ENCODE peak calls at places on chromosomes 6 and 20, in five cellular contexts. One of them, this sample, is unnamed.

GRCh38 chr20:14712302-14712739 is 374.9 kb upstream of the FLRT3 start:
- DNase-seq in gastrocnemius medialis: no peak
- DNase-seq in adrenal gland: no peak
- DNase-seq in esophagus squamous epithelium: no peak
- DNase-seq in prostate gland: peak
- DNase-seq in this sample: no peak

GRCh38 chr6:79203753-79204253 is 30.7 kb downstream of the HMGN3 start:
- DNase-seq in gastrocnemius medialis: no peak
- DNase-seq in adrenal gland: no peak
- DNase-seq in esophagus squamous epithelium: no peak
- DNase-seq in prostate gland: no peak
- DNase-seq in this sample: no peak

GRCh38 chr6:7178280-7178679 is 70.5 kb downstream of the RREB1 start:
- DNase-seq in gastrocnemius medialis: no peak
- DNase-seq in adrenal gland: no peak
- DNase-seq in esophagus squamous epithelium: no peak
- DNase-seq in prostate gland: no peak
- DNase-seq in this sample: no peak

GRCh38 chr6:12103158-12103557 is 91.0 kb downstream of the HIVEP1 start:
- DNase-seq in gastrocnemius medialis: no peak
- DNase-seq in adrenal gland: no peak
- DNase-seq in esophagus squamous epithelium: no peak
- DNase-seq in prostate gland: no peak
- DNase-seq in this sample: no peak

GRCh38 chr6:36730424-36731380 is 33.1 kb downstream of the RAB44 start:
- DNase-seq in gastrocnemius medialis: no peak
- DNase-seq in adrenal gland: no peak
- DNase-seq in esophagus squamous epithelium: no peak
- DNase-seq in prostate gland: no peak
- DNase-seq in this sample: no peak

GRCh38 chr6:144434308-144434990 is 149.3 kb downstream of the UTRN start:
- DNase-seq in gastrocnemius medialis: no peak
- DNase-seq in adrenal gland: peak
- DNase-seq in esophagus squamous epithelium: no peak
- DNase-seq in prostate gland: no peak
- DNase-seq in this sample: no peak

GRCh38 chr20:58235010-58235409 is 6.6 kb upstream of the ANKRD60 start:
- DNase-seq in gastrocnemius medialis: no peak
- DNase-seq in adrenal gland: peak
- DNase-seq in esophagus squamous epithelium: no peak
- DNase-seq in prostate gland: no peak
- DNase-seq in this sample: no peak

GRCh38 chr6:13472976-13473645 is 14.3 kb downstream of the GFOD1 start:
- DNase-seq in gastrocnemius medialis: no peak
- DNase-seq in adrenal gland: no peak
- DNase-seq in esophagus squamous epithelium: no peak
- DNase-seq in prostate gland: no peak
- DNase-seq in this sample: no peak

GRCh38 chr6:7111095-7111690 is 3.4 kb downstream of the RREB1 start:
- DNase-seq in gastrocnemius medialis: no peak
- DNase-seq in adrenal gland: no peak
- DNase-seq in esophagus squamous epithelium: no peak
- DNase-seq in prostate gland: no peak
- DNase-seq in this sample: no peak

GRCh38 chr20:58840816-58841538 is 9.7 kb downstream of the GNAS-AS1 start:
- DNase-seq in gastrocnemius medialis: no peak
- DNase-seq in adrenal gland: no peak
- DNase-seq in esophagus squamous epithelium: no peak
- DNase-seq in prostate gland: no peak
- DNase-seq in this sample: no peak

GRCh38 chr6:36829919-36830544 is 9.2 kb downstream of the CPNE5 start:
- DNase-seq in gastrocnemius medialis: peak
- DNase-seq in adrenal gland: peak
- DNase-seq in esophagus squamous epithelium: no peak
- DNase-seq in prostate gland: peak
- DNase-seq in this sample: peak

GRCh38 chr20:13644010-13644409 is 5.3 kb upstream of the TASP1 start:
- DNase-seq in gastrocnemius medialis: no peak
- DNase-seq in adrenal gland: no peak
- DNase-seq in esophagus squamous epithelium: no peak
- DNase-seq in prostate gland: no peak
- DNase-seq in this sample: no peak

GRCh38 chr6:51472745-51473483 is 614.5 kb downstream of the PKHD1 start:
- DNase-seq in gastrocnemius medialis: no peak
- DNase-seq in adrenal gland: no peak
- DNase-seq in esophagus squamous epithelium: no peak
- DNase-seq in prostate gland: peak
- DNase-seq in this sample: no peak

GRCh38 chr6:109397020-109397419 is 14.8 kb upstream of the CD164 start:
- DNase-seq in gastrocnemius medialis: no peak
- DNase-seq in adrenal gland: no peak
- DNase-seq in esophagus squamous epithelium: no peak
- DNase-seq in prostate gland: no peak
- DNase-seq in this sample: no peak

GRCh38 chr6:55758156-55758942 is 117.0 kb downstream of the BMP5 start:
- DNase-seq in gastrocnemius medialis: peak
- DNase-seq in adrenal gland: no peak
- DNase-seq in esophagus squamous epithelium: no peak
- DNase-seq in prostate gland: no peak
- DNase-seq in this sample: no peak

GRCh38 chr6:45422541-45423110 is 44.9 kb upstream of the SUPT3H start:
- DNase-seq in gastrocnemius medialis: no peak
- DNase-seq in adrenal gland: peak
- DNase-seq in esophagus squamous epithelium: no peak
- DNase-seq in prostate gland: peak
- DNase-seq in this sample: no peak

GRCh38 chr20:17036546-17036945 is 190.3 kb upstream of the PCSK2 start:
- DNase-seq in gastrocnemius medialis: no peak
- DNase-seq in adrenal gland: no peak
- DNase-seq in esophagus squamous epithelium: no peak
- DNase-seq in prostate gland: no peak
- DNase-seq in this sample: no peak

GRCh38 chr6:25405442-25405841 is 126.3 kb downstream of the CARMIL1 start:
- DNase-seq in gastrocnemius medialis: no peak
- DNase-seq in adrenal gland: no peak
- DNase-seq in esophagus squamous epithelium: no peak
- DNase-seq in prostate gland: no peak
- DNase-seq in this sample: no peak

GRCh38 chr6:52995913-52996685 is 1.0 kb upstream of the GSTA4 start:
- DNase-seq in gastrocnemius medialis: peak
- DNase-seq in adrenal gland: peak
- DNase-seq in esophagus squamous epithelium: no peak
- DNase-seq in prostate gland: peak
- DNase-seq in this sample: no peak

GRCh38 chr6:96787846-96788580 is 49.3 kb downstream of the GPR63 start:
- DNase-seq in gastrocnemius medialis: no peak
- DNase-seq in adrenal gland: no peak
- DNase-seq in esophagus squamous epithelium: no peak
- DNase-seq in prostate gland: no peak
- DNase-seq in this sample: no peak

GRCh38 chr6:41161380-41161779 is 1.5 kb downstream of the TREM2 start:
- DNase-seq in gastrocnemius medialis: no peak
- DNase-seq in adrenal gland: no peak
- DNase-seq in esophagus squamous epithelium: no peak
- DNase-seq in prostate gland: no peak
- DNase-seq in this sample: no peak

GRCh38 chr6:20763311-20763710 is 229.1 kb downstream of the CDKAL1 start:
- DNase-seq in gastrocnemius medialis: no peak
- DNase-seq in adrenal gland: no peak
- DNase-seq in esophagus squamous epithelium: no peak
- DNase-seq in prostate gland: no peak
- DNase-seq in this sample: no peak

GRCh38 chr20:26279224-26279623 is 582.6 kb upstream of the ZNF337 start:
- DNase-seq in gastrocnemius medialis: no peak
- DNase-seq in adrenal gland: no peak
- DNase-seq in esophagus squamous epithelium: no peak
- DNase-seq in prostate gland: no peak
- DNase-seq in this sample: no peak

GRCh38 chr6:157235600-157236039 is 87.7 kb downstream of the TMEM242 start:
- DNase-seq in gastrocnemius medialis: peak
- DNase-seq in adrenal gland: peak
- DNase-seq in esophagus squamous epithelium: no peak
- DNase-seq in prostate gland: no peak
- DNase-seq in this sample: peak

GRCh38 chr6:89148016-89148750 is 2.3 kb downstream of the PM20D2 start:
- DNase-seq in gastrocnemius medialis: no peak
- DNase-seq in adrenal gland: no peak
- DNase-seq in esophagus squamous epithelium: no peak
- DNase-seq in prostate gland: no peak
- DNase-seq in this sample: no peak

GRCh38 chr6:4023240-4023639 is 55.7 kb downstream of the FAM217A start:
- DNase-seq in gastrocnemius medialis: no peak
- DNase-seq in adrenal gland: no peak
- DNase-seq in esophagus squamous epithelium: no peak
- DNase-seq in prostate gland: no peak
- DNase-seq in this sample: no peak
- H3K4me3 ChIP-seq in gastrocnemius medialis: peak
- H3K4me3 ChIP-seq in adrenal gland: no peak
- H3K4me3 ChIP-seq in esophagus squamous epithelium: peak
- H3K4me3 ChIP-seq in prostate gland: no peak
- H3K4me3 ChIP-seq in this sample: no peak

DNA sequence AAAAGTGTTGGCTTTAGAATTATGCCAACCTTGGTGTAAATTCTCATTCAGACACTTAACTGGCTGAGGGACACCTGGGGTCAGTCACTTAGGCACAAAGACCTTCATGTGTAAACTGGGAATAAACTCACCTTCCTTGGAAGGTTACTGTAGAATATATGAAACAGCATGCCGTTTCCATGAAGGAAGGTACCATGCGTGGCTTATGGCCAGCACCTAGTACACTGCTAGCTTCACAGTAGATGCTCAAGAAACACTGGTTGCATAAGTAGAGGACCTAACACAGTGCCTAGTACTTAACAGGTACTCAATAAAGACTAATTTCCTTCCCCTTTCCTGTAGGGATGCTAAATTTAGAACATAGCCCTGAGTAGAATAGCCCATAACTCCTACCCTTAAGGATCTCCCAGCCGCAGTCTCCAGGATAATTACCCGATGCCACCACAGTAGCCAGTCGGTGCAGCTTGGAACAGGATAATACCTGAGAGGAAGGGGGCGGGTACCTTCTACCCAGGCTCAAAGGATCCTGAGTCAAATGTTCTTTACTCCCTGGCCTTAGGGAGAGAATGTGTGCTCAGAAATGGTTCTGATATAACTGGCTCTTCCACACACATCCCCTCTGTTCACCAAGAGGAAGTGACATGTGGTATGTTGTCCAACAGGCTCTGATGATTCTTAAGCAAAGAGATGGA is 3.6 kb downstream of the BCL2L1 start:
- DNase-seq in gastrocnemius medialis: no peak
- DNase-seq in adrenal gland: no peak
- DNase-seq in esophagus squamous epithelium: no peak
- DNase-seq in prostate gland: peak
- DNase-seq in this sample: no peak
- TF ChIP-seq POLR2A in gastrocnemius medialis: no peak
- TF ChIP-seq POLR2A in adrenal gland: no peak
- TF ChIP-seq POLR2A in esophagus squamous epithelium: peak
- TF ChIP-seq POLR2A in prostate gland: peak
- TF ChIP-seq POLR2A in this sample: peak

DNA sequence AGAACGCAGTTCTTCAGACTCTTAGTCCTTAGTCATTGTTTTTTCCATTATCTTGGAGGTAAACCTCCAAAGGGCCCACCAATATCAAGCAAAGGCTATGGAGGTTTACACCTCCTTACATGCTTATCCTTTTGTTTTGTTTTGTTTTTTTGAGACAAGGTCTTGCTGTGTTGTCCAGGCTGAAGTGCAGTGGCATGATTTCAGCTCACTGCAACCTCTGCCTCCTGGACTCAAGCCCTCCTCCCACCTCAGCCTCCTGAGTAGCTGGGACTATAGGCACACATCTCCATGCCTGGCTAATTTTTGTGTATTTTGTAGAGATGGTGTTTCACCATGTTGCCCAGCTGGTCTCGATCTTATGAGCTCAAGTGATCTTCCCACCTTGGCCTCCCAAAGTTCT is 26.3 kb downstream of the ADGRG6 start:
- DNase-seq in gastrocnemius medialis: no peak
- DNase-seq in adrenal gland: no peak
- DNase-seq in esophagus squamous epithelium: no peak
- DNase-seq in prostate gland: no peak
- DNase-seq in this sample: no peak
- H3K4me3 ChIP-seq in gastrocnemius medialis: no peak
- H3K4me3 ChIP-seq in adrenal gland: no peak
- H3K4me3 ChIP-seq in esophagus squamous epithelium: no peak
- H3K4me3 ChIP-seq in prostate gland: no peak
- H3K4me3 ChIP-seq in this sample: no peak

GRCh38 chr20:31835977-31836852 is 9.2 kb downstream of the FOXS1 start:
- DNase-seq in gastrocnemius medialis: peak
- DNase-seq in adrenal gland: peak
- DNase-seq in esophagus squamous epithelium: no peak
- DNase-seq in prostate gland: no peak
- DNase-seq in this sample: peak

GRCh38 chr20:31837896-31838397 is 7.5 kb downstream of the FOXS1 start:
- DNase-seq in gastrocnemius medialis: no peak
- DNase-seq in adrenal gland: no peak
- DNase-seq in esophagus squamous epithelium: no peak
- DNase-seq in prostate gland: no peak
- DNase-seq in this sample: no peak

GRCh38 chr20:31835554-31835953 is 9.8 kb downstream of the FOXS1 start:
- DNase-seq in gastrocnemius medialis: no peak
- DNase-seq in adrenal gland: no peak
- DNase-seq in esophagus squamous epithelium: no peak
- DNase-seq in prostate gland: no peak
- DNase-seq in this sample: no peak

GRCh38 chr20:31838646-31839292 is 6.6 kb downstream of the FOXS1 start:
- DNase-seq in gastrocnemius medialis: no peak
- DNase-seq in adrenal gland: no peak
- DNase-seq in esophagus squamous epithelium: no peak
- DNase-seq in prostate gland: no peak
- DNase-seq in this sample: no peak

DNA sequence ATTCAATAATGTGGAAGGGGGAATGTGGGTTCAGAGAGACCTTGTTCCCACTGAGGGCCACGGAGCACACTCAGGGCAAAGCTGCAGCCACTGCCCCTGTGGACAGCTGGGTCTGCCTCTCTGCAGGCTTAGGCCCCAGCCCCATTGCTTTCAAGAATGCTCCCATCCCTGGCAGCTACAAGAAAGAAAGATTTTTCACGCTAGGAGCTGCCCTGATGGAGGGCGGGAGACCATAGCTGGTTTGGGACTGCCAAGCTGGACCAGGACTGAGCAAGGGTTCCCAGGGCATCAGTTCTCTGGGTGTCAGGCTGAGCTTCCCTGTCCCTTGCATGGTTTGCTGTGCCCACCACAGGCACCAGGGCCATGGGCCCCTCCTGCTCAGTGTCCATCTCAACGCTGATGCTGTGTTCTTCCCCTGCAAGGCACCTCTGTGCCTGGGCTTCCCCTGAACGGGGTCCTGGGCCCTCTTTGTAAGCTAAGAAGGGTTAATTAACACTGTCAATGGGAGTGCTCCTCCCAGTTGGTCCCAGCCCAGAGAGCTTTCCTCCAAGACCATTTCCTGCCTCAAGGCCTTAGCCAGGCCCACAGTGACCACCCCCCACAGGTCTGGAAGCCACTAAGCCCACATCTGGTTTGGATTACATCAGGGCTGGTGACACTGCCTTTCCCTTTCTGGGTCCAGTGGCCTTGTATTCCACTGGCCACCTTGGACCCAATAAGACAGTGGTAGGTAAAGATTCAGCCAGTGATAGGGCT is 8.4 kb downstream of the FOXS1 start:
- DNase-seq in gastrocnemius medialis: no peak
- DNase-seq in adrenal gland: no peak
- DNase-seq in esophagus squamous epithelium: no peak
- DNase-seq in prostate gland: no peak
- DNase-seq in this sample: no peak
- TF ChIP-seq POLR2A in gastrocnemius medialis: no peak
- TF ChIP-seq POLR2A in adrenal gland: no peak
- TF ChIP-seq POLR2A in esophagus squamous epithelium: no peak
- TF ChIP-seq POLR2A in prostate gland: no peak
- TF ChIP-seq POLR2A in this sample: no peak

GRCh38 chr20:49510562-49511117 is 28.2 kb upstream of the KCNB1 start:
- DNase-seq in gastrocnemius medialis: peak
- DNase-seq in adrenal gland: no peak
- DNase-seq in esophagus squamous epithelium: no peak
- DNase-seq in prostate gland: peak
- DNase-seq in this sample: peak
- H3K4me3 ChIP-seq in gastrocnemius medialis: peak
- H3K4me3 ChIP-seq in adrenal gland: no peak
- H3K4me3 ChIP-seq in esophagus squamous epithelium: no peak
- H3K4me3 ChIP-seq in prostate gland: no peak
- H3K4me3 ChIP-seq in this sample: no peak